ENCODE peak calls at places on chromosomes 5 and 9, in five cellular contexts. A is neuronal stem cell, X is H1, L is H9, U is mesenchymal stem cell. E is an unnamed sample.

GRCh38 chr5:150214289-150214688 is 24.4 kb downstream of the SLC6A7 start:
- DNase-seq in A (no peak), X (no peak), L (peak; percentile 43), U (peak; percentile 44), E (no peak)

GRCh38 chr9:127144670-127145458 is 22.4 kb upstream of the ANGPTL2 start:
- DNase-seq in L (peak; percentile 25), U (no peak), A (no peak), X (no peak), E (no peak)

GRCh38 chr5:41289970-41290464 is 76.7 kb upstream of the C6 start:
- DNase-seq in L (no peak), U (no peak), X (no peak), A (no peak), E (no peak)

GRCh38 chr5:141149812-141150211 is at the start of gene PCDHB6:
- DNase-seq in U (no peak), L (no peak), X (no peak), A (no peak), E (no peak)

GRCh38 chr5:135566422-135567416 is 12.1 kb downstream of the CXCL14 start:
- DNase-seq in X (no peak), A (no peak), L (no peak), U (no peak), E (no peak)

GRCh38 chr9:86775718-86776117 is 171.6 kb downstream of the GAS1 start:
- DNase-seq in A (no peak), U (no peak), L (no peak), X (no peak), E (no peak)

GRCh38 chr5:138111937-138112336 is 27.3 kb downstream of the NME5 start:
- DNase-seq in X (no peak), U (peak; percentile 16), A (no peak), L (no peak), E (no peak)

GRCh38 chr5:2207966-2208544 is 325.3 kb upstream of the IRX4 start:
- DNase-seq in X (peak; percentile 46), L (peak; percentile 80), A (no peak), U (no peak), E (peak; percentile 30)

GRCh38 chr5:55917402-55918096 is 66.4 kb downstream of the IL31RA start:
- DNase-seq in L (no peak), A (no peak), U (no peak), X (no peak), E (no peak)

GRCh38 chr5:167857321-167857720 is 434.1 kb upstream of the WWC1 start:
- DNase-seq in U (no peak), X (no peak), A (no peak), L (no peak), E (no peak)

GRCh38 chr9:8539681-8540197 is 740.2 kb upstream of the DMAC1 start:
- DNase-seq in A (no peak), L (no peak), X (no peak), U (no peak), E (no peak)
- H2BK12ac ChIP-seq in A (no peak overlapping the region), L (no peak overlapping the region), X (no peak overlapping the region), U (no peak overlapping the region), E (no peak overlapping the region)

DNA sequence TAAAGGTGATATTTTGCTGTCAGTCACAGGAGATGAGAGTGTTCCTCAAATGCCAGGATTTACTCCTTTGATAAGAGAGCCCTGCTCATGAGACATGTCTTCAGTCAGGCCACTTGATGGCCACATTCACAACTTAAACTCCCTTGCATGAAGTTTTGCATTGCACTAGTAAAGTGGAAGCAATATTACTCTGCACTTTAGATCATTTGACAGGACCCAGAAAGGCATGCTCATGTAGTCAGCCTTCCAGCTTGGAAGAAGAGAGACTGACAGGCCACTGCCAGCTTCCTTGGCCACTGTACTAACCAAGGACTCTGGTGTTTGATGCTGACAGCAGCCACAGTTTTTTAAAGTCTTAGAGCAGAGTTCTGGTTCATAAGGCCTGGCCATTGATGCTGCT is 42.6 kb downstream of the NPR3 start:
- DNase-seq in X (no peak), L (no peak), U (peak; percentile 27), A (no peak), E (no peak)
- H3K9ac ChIP-seq in X (no peak overlapping the region), L (no peak overlapping the region), U (no peak overlapping the region), A (no peak overlapping the region), E (no peak overlapping the region)

GRCh38 chr9:34606908-34607307 is 5.0 kb downstream of the RPP25L start:
- DNase-seq in X (no peak), U (no peak), A (no peak), L (no peak), E (no peak)

GRCh38 chr9:34603610-34604231 is 8.2 kb downstream of the RPP25L start:
- DNase-seq in X (no peak), A (peak; percentile 86), L (peak; percentile 85), U (peak; percentile 79), E (peak; percentile 92)

GRCh38 chr9:34610434-34611206 is 1.3 kb downstream of the RPP25L start:
- DNase-seq in X (no peak), A (no peak), U (no peak), L (peak; percentile 30), E (no peak)

GRCh38 chr9:34606190-34606589 is 5.7 kb downstream of the RPP25L start:
- DNase-seq in L (no peak), X (no peak), A (no peak), U (no peak), E (no peak)

GRCh38 chr9:34607331-34607730 is 4.6 kb downstream of the RPP25L start:
- DNase-seq in U (no peak), L (no peak), A (no peak), X (no peak), E (no peak)
- H2BK12ac ChIP-seq in U (no peak overlapping the region), L (no peak overlapping the region), A (no peak overlapping the region), X (no peak overlapping the region), E (no peak overlapping the region)

GRCh38 chr5:132820162-132820754 is 7.2 kb downstream of the SOWAHA start:
- DNase-seq in U (peak; percentile 88), L (peak; percentile 92), X (peak; percentile 75), A (peak; percentile 90), E (peak; percentile 93)
- H3K9ac ChIP-seq in U (peak overlapping the region; percentile 19), L (no peak overlapping the region), X (no peak overlapping the region), A (no peak overlapping the region), E (no peak overlapping the region)

GRCh38 chr9:4850611-4851010 is 57.9 kb downstream of the RCL1 start:
- DNase-seq in X (no peak), U (no peak), A (no peak), L (no peak), E (peak; percentile 83)
- H2BK12ac ChIP-seq in X (no peak overlapping the region), U (no peak overlapping the region), A (no peak overlapping the region), L (no peak overlapping the region), E (no peak overlapping the region)

DNA sequence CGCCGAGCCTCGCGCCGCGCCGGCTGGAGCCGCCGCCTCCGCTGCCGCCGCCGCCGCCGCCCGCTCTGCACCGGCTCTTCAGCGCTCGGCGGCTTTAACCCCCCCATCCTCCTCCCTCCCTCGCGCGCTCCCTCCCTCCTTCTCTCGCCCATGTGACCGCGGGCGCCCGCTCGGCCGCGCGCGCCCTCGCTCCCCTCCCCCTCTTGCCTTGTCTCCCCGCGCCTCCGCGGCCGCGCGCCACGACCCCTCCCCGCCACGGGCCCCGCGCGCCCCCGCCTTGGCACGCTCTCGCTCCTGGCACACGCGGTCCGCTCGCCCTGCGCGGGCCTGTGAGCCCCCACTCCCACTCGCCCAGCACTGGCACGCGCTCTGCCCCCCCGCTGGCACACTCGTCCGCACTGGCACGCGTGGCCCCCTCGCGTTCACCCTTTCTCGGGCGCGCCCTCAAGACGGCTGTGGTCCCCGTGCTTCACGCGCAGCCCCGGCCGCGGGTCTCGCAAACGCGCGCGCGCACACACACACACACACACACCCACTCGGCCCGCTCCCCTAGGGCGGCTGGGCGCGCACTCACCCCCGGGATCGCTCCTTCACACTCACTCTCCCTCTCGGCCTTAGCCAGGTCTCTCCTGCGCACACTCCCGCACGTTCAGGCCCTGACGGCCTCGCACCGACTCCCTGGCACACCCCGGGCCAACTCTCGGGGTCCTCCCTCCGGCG is at the start of gene CNTFR:
- DNase-seq in U (peak; percentile 9), L (no peak), A (no peak), X (no peak), E (no peak)
- H3K9ac ChIP-seq in U (no peak within 1 kb of the TSS), L (no peak within 1 kb of the TSS), A (peak within 1 kb of the TSS; percentile 99), X (no peak within 1 kb of the TSS), E (no peak within 1 kb of the TSS)